ENCODE peak calls at places on chromosomes 11 and 22, in eight cellular contexts. One of them, this sample, is unnamed.

GRCh38 chr11:108117746-108118371 is 3.5 kb upstream of the ACAT1 start:
- DNase-seq in H7: peak
- DNase-seq in right atrium auricular region: no peak
- DNase-seq in HL-60: no peak
- DNase-seq in esophagus squamous epithelium: no peak
- DNase-seq in psoas muscle: no peak
- DNase-seq in transverse colon: no peak
- DNase-seq in fibroblast of villous mesenchyme: peak
- DNase-seq in this sample: no peak

GRCh38 chr11:2095542-2095941 is 43.6 kb downstream of the IGF2 start:
- DNase-seq in H7: no peak
- DNase-seq in right atrium auricular region: no peak
- DNase-seq in HL-60: no peak
- DNase-seq in esophagus squamous epithelium: no peak
- DNase-seq in psoas muscle: no peak
- DNase-seq in transverse colon: no peak
- DNase-seq in fibroblast of villous mesenchyme: no peak
- DNase-seq in this sample: no peak

GRCh38 chr11:62694455-62695167 is 5.3 kb upstream of the LRRN4CL start:
- DNase-seq in H7: peak
- DNase-seq in right atrium auricular region: peak
- DNase-seq in HL-60: peak
- DNase-seq in esophagus squamous epithelium: no peak
- DNase-seq in psoas muscle: peak
- DNase-seq in transverse colon: peak
- DNase-seq in fibroblast of villous mesenchyme: peak
- DNase-seq in this sample: peak

GRCh38 chr11:108562746-108563581 is 30.6 kb downstream of the EXPH5 start:
- DNase-seq in H7: no peak
- DNase-seq in right atrium auricular region: no peak
- DNase-seq in HL-60: no peak
- DNase-seq in esophagus squamous epithelium: no peak
- DNase-seq in psoas muscle: no peak
- DNase-seq in transverse colon: no peak
- DNase-seq in fibroblast of villous mesenchyme: peak
- DNase-seq in this sample: no peak

GRCh38 chr11:35357893-35358292 is 61.5 kb downstream of the SLC1A2 start:
- DNase-seq in H7: no peak
- DNase-seq in right atrium auricular region: peak
- DNase-seq in HL-60: no peak
- DNase-seq in esophagus squamous epithelium: no peak
- DNase-seq in psoas muscle: no peak
- DNase-seq in transverse colon: no peak
- DNase-seq in fibroblast of villous mesenchyme: no peak
- DNase-seq in this sample: no peak

GRCh38 chr11:35623708-35624168 is 5.5 kb downstream of the FJX1 start:
- DNase-seq in H7: no peak
- DNase-seq in right atrium auricular region: no peak
- DNase-seq in HL-60: no peak
- DNase-seq in esophagus squamous epithelium: no peak
- DNase-seq in psoas muscle: no peak
- DNase-seq in transverse colon: no peak
- DNase-seq in fibroblast of villous mesenchyme: no peak
- DNase-seq in this sample: no peak

GRCh38 chr11:65243773-65244172 is 18.0 kb upstream of the POLA2 start:
- DNase-seq in H7: peak
- DNase-seq in right atrium auricular region: no peak
- DNase-seq in HL-60: no peak
- DNase-seq in esophagus squamous epithelium: no peak
- DNase-seq in psoas muscle: no peak
- DNase-seq in transverse colon: no peak
- DNase-seq in fibroblast of villous mesenchyme: no peak
- DNase-seq in this sample: no peak

GRCh38 chr11:17979770-17980371 is 33.0 kb downstream of the SERGEF start:
- DNase-seq in H7: peak
- DNase-seq in right atrium auricular region: no peak
- DNase-seq in HL-60: peak
- DNase-seq in esophagus squamous epithelium: no peak
- DNase-seq in psoas muscle: no peak
- DNase-seq in transverse colon: no peak
- DNase-seq in fibroblast of villous mesenchyme: peak
- DNase-seq in this sample: peak

GRCh38 chr11:63608353-63609345 is 5.6 kb downstream of the PLAAT3 start:
- DNase-seq in H7: no peak
- DNase-seq in right atrium auricular region: no peak
- DNase-seq in HL-60: no peak
- DNase-seq in esophagus squamous epithelium: no peak
- DNase-seq in psoas muscle: no peak
- DNase-seq in transverse colon: no peak
- DNase-seq in fibroblast of villous mesenchyme: peak
- DNase-seq in this sample: no peak

GRCh38 chr11:102783016-102783415 is 2.6 kb upstream of the MMP10 start:
- DNase-seq in H7: no peak
- DNase-seq in right atrium auricular region: no peak
- DNase-seq in HL-60: no peak
- DNase-seq in esophagus squamous epithelium: no peak
- DNase-seq in psoas muscle: no peak
- DNase-seq in transverse colon: no peak
- DNase-seq in fibroblast of villous mesenchyme: no peak
- DNase-seq in this sample: no peak

GRCh38 chr11:116871248-116871647 is 33.8 kb upstream of the APOA1 start:
- DNase-seq in H7: no peak
- DNase-seq in right atrium auricular region: peak
- DNase-seq in HL-60: no peak
- DNase-seq in esophagus squamous epithelium: no peak
- DNase-seq in psoas muscle: no peak
- DNase-seq in transverse colon: no peak
- DNase-seq in fibroblast of villous mesenchyme: peak
- DNase-seq in this sample: no peak

GRCh38 chr11:64120951-64121569 is 44.9 kb downstream of the MACROD1 start:
- DNase-seq in H7: no peak
- DNase-seq in right atrium auricular region: no peak
- DNase-seq in HL-60: no peak
- DNase-seq in esophagus squamous epithelium: no peak
- DNase-seq in psoas muscle: peak
- DNase-seq in transverse colon: no peak
- DNase-seq in fibroblast of villous mesenchyme: peak
- DNase-seq in this sample: no peak

GRCh38 chr22:44753189-44754042 is 1.0 kb downstream of the ARHGAP8 start:
- DNase-seq in H7: peak
- DNase-seq in right atrium auricular region: no peak
- DNase-seq in HL-60: no peak
- DNase-seq in esophagus squamous epithelium: no peak
- DNase-seq in psoas muscle: no peak
- DNase-seq in transverse colon: no peak
- DNase-seq in fibroblast of villous mesenchyme: peak
- DNase-seq in this sample: no peak

GRCh38 chr11:119320593-119321524 is 3.9 kb upstream of the MCAM start:
- DNase-seq in H7: peak
- DNase-seq in right atrium auricular region: no peak
- DNase-seq in HL-60: no peak
- DNase-seq in esophagus squamous epithelium: no peak
- DNase-seq in psoas muscle: peak
- DNase-seq in transverse colon: peak
- DNase-seq in fibroblast of villous mesenchyme: peak
- DNase-seq in this sample: peak

GRCh38 chr11:123430736-123431356 is 777 bp downstream of the GRAMD1B start:
- DNase-seq in H7: peak
- DNase-seq in right atrium auricular region: peak
- DNase-seq in HL-60: peak
- DNase-seq in esophagus squamous epithelium: no peak
- DNase-seq in psoas muscle: peak
- DNase-seq in transverse colon: peak
- DNase-seq in fibroblast of villous mesenchyme: peak
- DNase-seq in this sample: peak

GRCh38 chr11:2192435-2192834 is 20.8 kb upstream of the TH start:
- DNase-seq in H7: no peak
- DNase-seq in right atrium auricular region: no peak
- DNase-seq in HL-60: no peak
- DNase-seq in esophagus squamous epithelium: no peak
- DNase-seq in psoas muscle: no peak
- DNase-seq in transverse colon: no peak
- DNase-seq in fibroblast of villous mesenchyme: no peak
- DNase-seq in this sample: no peak

GRCh38 chr11:69014084-69014935 is 1.3 kb upstream of the MRGPRF start:
- DNase-seq in H7: peak
- DNase-seq in right atrium auricular region: no peak
- DNase-seq in HL-60: no peak
- DNase-seq in esophagus squamous epithelium: no peak
- DNase-seq in psoas muscle: peak
- DNase-seq in transverse colon: peak
- DNase-seq in fibroblast of villous mesenchyme: peak
- DNase-seq in this sample: no peak

GRCh38 chr11:2298795-2299747 is 2.6 kb downstream of the C11orf21 start:
- DNase-seq in H7: peak
- DNase-seq in right atrium auricular region: peak
- DNase-seq in HL-60: no peak
- DNase-seq in esophagus squamous epithelium: no peak
- DNase-seq in psoas muscle: peak
- DNase-seq in transverse colon: peak
- DNase-seq in fibroblast of villous mesenchyme: no peak
- DNase-seq in this sample: no peak

GRCh38 chr22:42170946-42171345 is 40.3 kb upstream of the CYP2D6 start:
- DNase-seq in H7: no peak
- DNase-seq in right atrium auricular region: no peak
- DNase-seq in HL-60: no peak
- DNase-seq in esophagus squamous epithelium: no peak
- DNase-seq in psoas muscle: no peak
- DNase-seq in transverse colon: no peak
- DNase-seq in fibroblast of villous mesenchyme: no peak
- DNase-seq in this sample: no peak

GRCh38 chr11:10778217-10778970 is 27.3 kb downstream of the CTR9 start:
- DNase-seq in H7: no peak
- DNase-seq in right atrium auricular region: peak
- DNase-seq in HL-60: no peak
- DNase-seq in esophagus squamous epithelium: no peak
- DNase-seq in psoas muscle: peak
- DNase-seq in transverse colon: no peak
- DNase-seq in fibroblast of villous mesenchyme: peak
- DNase-seq in this sample: no peak

GRCh38 chr22:41001722-41002122 is 50.5 kb downstream of the RBX1 start:
- DNase-seq in H7: no peak
- DNase-seq in right atrium auricular region: no peak
- DNase-seq in HL-60: no peak
- DNase-seq in esophagus squamous epithelium: no peak
- DNase-seq in psoas muscle: no peak
- DNase-seq in transverse colon: no peak
- DNase-seq in fibroblast of villous mesenchyme: peak
- DNase-seq in this sample: no peak

GRCh38 chr11:1082728-1083620 is 8.3 kb downstream of the MUC2 start:
- DNase-seq in H7: peak
- DNase-seq in right atrium auricular region: no peak
- DNase-seq in HL-60: no peak
- DNase-seq in esophagus squamous epithelium: no peak
- DNase-seq in psoas muscle: peak
- DNase-seq in transverse colon: no peak
- DNase-seq in fibroblast of villous mesenchyme: no peak
- DNase-seq in this sample: no peak

GRCh38 chr22:29768052-29768680 is 997 bp downstream of the UQCR10 start:
- DNase-seq in H7: no peak
- DNase-seq in right atrium auricular region: no peak
- DNase-seq in HL-60: no peak
- DNase-seq in esophagus squamous epithelium: no peak
- DNase-seq in psoas muscle: no peak
- DNase-seq in transverse colon: no peak
- DNase-seq in fibroblast of villous mesenchyme: no peak
- DNase-seq in this sample: no peak

GRCh38 chr22:50222508-50222907 is 21.7 kb downstream of the SELENOO start:
- DNase-seq in H7: no peak
- DNase-seq in right atrium auricular region: no peak
- DNase-seq in HL-60: no peak
- DNase-seq in esophagus squamous epithelium: no peak
- DNase-seq in psoas muscle: no peak
- DNase-seq in transverse colon: no peak
- DNase-seq in fibroblast of villous mesenchyme: no peak
- DNase-seq in this sample: no peak
- H3K4me3 ChIP-seq in H7: no peak
- H3K4me3 ChIP-seq in right atrium auricular region: no peak
- H3K4me3 ChIP-seq in HL-60: no peak
- H3K4me3 ChIP-seq in esophagus squamous epithelium: no peak
- H3K4me3 ChIP-seq in psoas muscle: no peak
- H3K4me3 ChIP-seq in transverse colon: no peak
- H3K4me3 ChIP-seq in fibroblast of villous mesenchyme: no peak
- H3K4me3 ChIP-seq in this sample: no peak

GRCh38 chr11:14905104-14906033 is 13.3 kb upstream of the CYP2R1 start:
- DNase-seq in H7: peak
- DNase-seq in right atrium auricular region: peak
- DNase-seq in HL-60: peak
- DNase-seq in esophagus squamous epithelium: peak
- DNase-seq in psoas muscle: peak
- DNase-seq in transverse colon: peak
- DNase-seq in fibroblast of villous mesenchyme: peak
- DNase-seq in this sample: peak
- H3K4me3 ChIP-seq in H7: peak
- H3K4me3 ChIP-seq in right atrium auricular region: peak
- H3K4me3 ChIP-seq in HL-60: peak
- H3K4me3 ChIP-seq in esophagus squamous epithelium: peak
- H3K4me3 ChIP-seq in psoas muscle: peak
- H3K4me3 ChIP-seq in transverse colon: peak
- H3K4me3 ChIP-seq in fibroblast of villous mesenchyme: peak
- H3K4me3 ChIP-seq in this sample: peak

GRCh38 chr22:46077669-46078099 is 72.6 kb upstream of the PPARA start:
- DNase-seq in H7: no peak
- DNase-seq in right atrium auricular region: no peak
- DNase-seq in HL-60: no peak
- DNase-seq in esophagus squamous epithelium: no peak
- DNase-seq in psoas muscle: peak
- DNase-seq in transverse colon: peak
- DNase-seq in fibroblast of villous mesenchyme: peak
- DNase-seq in this sample: no peak
- H3K4me3 ChIP-seq in H7: no peak
- H3K4me3 ChIP-seq in right atrium auricular region: peak
- H3K4me3 ChIP-seq in HL-60: no peak
- H3K4me3 ChIP-seq in esophagus squamous epithelium: peak
- H3K4me3 ChIP-seq in psoas muscle: peak
- H3K4me3 ChIP-seq in transverse colon: peak
- H3K4me3 ChIP-seq in fibroblast of villous mesenchyme: peak
- H3K4me3 ChIP-seq in this sample: no peak

DNA sequence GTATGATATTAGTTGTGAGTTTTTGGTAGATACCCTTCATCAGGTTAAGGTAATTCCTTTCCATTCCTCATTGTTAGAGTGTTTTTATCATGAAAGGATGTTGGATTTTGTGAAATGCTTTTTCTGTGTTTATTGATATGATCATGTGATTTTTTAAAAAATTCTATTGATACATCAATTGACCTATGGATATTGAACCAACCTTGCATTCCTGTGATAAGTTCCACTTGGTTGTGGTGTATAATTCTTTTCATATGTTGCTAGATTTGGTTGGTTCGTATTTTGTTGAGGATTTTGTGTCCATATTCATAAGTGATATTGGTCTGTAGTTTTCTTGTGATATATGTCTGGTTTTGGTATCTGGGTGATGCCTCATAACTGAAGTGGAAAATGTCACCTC is 6.7 kb downstream of the ANKRD13D start:
- DNase-seq in H7: no peak
- DNase-seq in right atrium auricular region: no peak
- DNase-seq in HL-60: no peak
- DNase-seq in esophagus squamous epithelium: no peak
- DNase-seq in psoas muscle: no peak
- DNase-seq in transverse colon: no peak
- DNase-seq in fibroblast of villous mesenchyme: no peak
- DNase-seq in this sample: no peak
- H3K4me3 ChIP-seq in H7: no peak
- H3K4me3 ChIP-seq in right atrium auricular region: no peak
- H3K4me3 ChIP-seq in HL-60: no peak
- H3K4me3 ChIP-seq in esophagus squamous epithelium: no peak
- H3K4me3 ChIP-seq in psoas muscle: no peak
- H3K4me3 ChIP-seq in transverse colon: no peak
- H3K4me3 ChIP-seq in fibroblast of villous mesenchyme: no peak
- H3K4me3 ChIP-seq in this sample: no peak